ENCODE peak calls at places on chromosomes 11 and 22, in four cellular contexts. One of them, this sample, is unnamed.

GRCh38 chr11:65887723-65888162 is 528 bp downstream of the FIBP start:
- DNase-seq in K562: no peak
- DNase-seq in HepG2: no peak
- DNase-seq in H1: no peak
- DNase-seq in this sample: no peak

GRCh38 chr22:43231724-43232034 is 44.7 kb upstream of the TTLL12 start:
- DNase-seq in K562: no peak
- DNase-seq in HepG2: no peak
- DNase-seq in H1: no peak
- DNase-seq in this sample: no peak

GRCh38 chr11:70116386-70117077 is 38.4 kb downstream of the ANO1 start:
- DNase-seq in HepG2: no peak
- DNase-seq in K562: no peak
- DNase-seq in H1: no peak
- DNase-seq in this sample: no peak

GRCh38 chr22:19178065-19178658 is 374 bp downstream of the SLC25A1 start:
- DNase-seq in H1: no peak
- DNase-seq in HepG2: peak
- DNase-seq in K562: no peak
- DNase-seq in this sample: no peak

GRCh38 chr22:26887456-26887855 is 230.1 kb downstream of the MIAT start:
- DNase-seq in K562: no peak
- DNase-seq in HepG2: no peak
- DNase-seq in H1: no peak
- DNase-seq in this sample: no peak

GRCh38 chr11:75024068-75024449 is 35.3 kb downstream of the NEU3 start:
- DNase-seq in H1: no peak
- DNase-seq in HepG2: no peak
- DNase-seq in K562: no peak
- DNase-seq in this sample: no peak

GRCh38 chr11:11415786-11416390 is 62.8 kb upstream of the CSNK2A3 start:
- DNase-seq in K562: no peak
- DNase-seq in H1: no peak
- DNase-seq in HepG2: no peak
- DNase-seq in this sample: no peak

GRCh38 chr11:35526370-35526792 is 965 bp upstream of the PAMR1 start:
- DNase-seq in HepG2: no peak
- DNase-seq in H1: no peak
- DNase-seq in K562: peak
- DNase-seq in this sample: no peak

GRCh38 chr11:32386770-32387377 is 48.5 kb downstream of the WT1 start:
- DNase-seq in HepG2: no peak
- DNase-seq in H1: no peak
- DNase-seq in K562: peak
- DNase-seq in this sample: no peak

GRCh38 chr11:479311-479710 is 27.7 kb downstream of the RNH1 start:
- DNase-seq in HepG2: no peak
- DNase-seq in K562: no peak
- DNase-seq in H1: no peak
- DNase-seq in this sample: no peak

GRCh38 chr11:68120212-68121066 is 749 bp downstream of the CHKA start:
- DNase-seq in K562: peak
- DNase-seq in HepG2: peak
- DNase-seq in H1: no peak
- DNase-seq in this sample: peak

GRCh38 chr11:103587951-103588788 is 448.3 kb upstream of the DDI1 start:
- DNase-seq in HepG2: no peak
- DNase-seq in H1: no peak
- DNase-seq in K562: no peak
- DNase-seq in this sample: no peak

GRCh38 chr11:107526197-107526596 is 39.3 kb downstream of the ALKBH8 start:
- DNase-seq in HepG2: no peak
- DNase-seq in H1: no peak
- DNase-seq in K562: no peak
- DNase-seq in this sample: no peak

GRCh38 chr11:3834349-3835099 is 6.2 kb downstream of the RHOG start:
- DNase-seq in H1: no peak
- DNase-seq in K562: peak
- DNase-seq in HepG2: no peak
- DNase-seq in this sample: no peak

GRCh38 chr11:124752471-124753100 is 531 bp upstream of the VSIG2 start:
- DNase-seq in HepG2: no peak
- DNase-seq in H1: no peak
- DNase-seq in K562: no peak
- DNase-seq in this sample: no peak

GRCh38 chr22:35835998-35836691 is 118.5 kb downstream of the APOL5 start:
- DNase-seq in HepG2: peak
- DNase-seq in K562: peak
- DNase-seq in H1: no peak
- DNase-seq in this sample: no peak

GRCh38 chr11:72787262-72788104 is 6.4 kb downstream of the STARD10 start:
- DNase-seq in K562: peak
- DNase-seq in HepG2: peak
- DNase-seq in H1: peak
- DNase-seq in this sample: no peak

GRCh38 chr22:35648066-35649025 is at the start of gene APOL6:
- DNase-seq in K562: peak
- DNase-seq in HepG2: peak
- DNase-seq in H1: no peak
- DNase-seq in this sample: peak

GRCh38 chr11:71373791-71374454 is 74.3 kb downstream of the DHCR7 start:
- DNase-seq in HepG2: no peak
- DNase-seq in H1: no peak
- DNase-seq in K562: no peak
- DNase-seq in this sample: peak

GRCh38 chr11:89922195-89922660 is at the start of gene TRIM49D1:
- DNase-seq in HepG2: no peak
- DNase-seq in K562: no peak
- DNase-seq in H1: no peak
- DNase-seq in this sample: no peak

GRCh38 chr11:124194696-124195418 is 11.7 kb downstream of the OR10D3 start:
- DNase-seq in K562: peak
- DNase-seq in H1: no peak
- DNase-seq in HepG2: peak
- DNase-seq in this sample: peak

GRCh38 chr11:102138677-102139076 is 28.4 kb downstream of the YAP1 start:
- DNase-seq in K562: no peak
- DNase-seq in HepG2: no peak
- DNase-seq in H1: no peak
- DNase-seq in this sample: no peak

GRCh38 chr22:37318255-37319109 is 36.2 kb downstream of the CYTH4 start:
- DNase-seq in K562: no peak
- DNase-seq in HepG2: no peak
- DNase-seq in H1: no peak
- DNase-seq in this sample: no peak

GRCh38 chr22:24125942-24126341 is 55.3 kb upstream of the SUSD2 start:
- DNase-seq in K562: no peak
- DNase-seq in HepG2: no peak
- DNase-seq in H1: no peak
- DNase-seq in this sample: no peak

GRCh38 chr11:68843703-68844312 is 2.1 kb upstream of the CPT1A start:
- DNase-seq in H1: peak
- DNase-seq in HepG2: peak
- DNase-seq in K562: no peak
- DNase-seq in this sample: no peak

GRCh38 chr11:124938206-124938765 is 2.4 kb upstream of the HEPACAM start:
- DNase-seq in H1: no peak
- DNase-seq in K562: no peak
- DNase-seq in HepG2: peak
- DNase-seq in this sample: no peak

GRCh38 chr11:85661972-85662664 is 2.8 kb downstream of the CREBZF start:
- DNase-seq in K562: peak
- DNase-seq in H1: no peak
- DNase-seq in HepG2: no peak
- DNase-seq in this sample: no peak

GRCh38 chr11:3905080-3905953 is 49.9 kb downstream of the STIM1 start:
- DNase-seq in HepG2: peak
- DNase-seq in H1: no peak
- DNase-seq in K562: peak
- DNase-seq in this sample: no peak

GRCh38 chr11:94450061-94450460 is 43.6 kb downstream of the MRE11 start:
- DNase-seq in H1: no peak
- DNase-seq in HepG2: no peak
- DNase-seq in K562: no peak
- DNase-seq in this sample: no peak

GRCh38 chr11:126834149-126834548 is 166.4 kb downstream of the KIRREL3 start:
- DNase-seq in K562: peak
- DNase-seq in H1: no peak
- DNase-seq in HepG2: no peak
- DNase-seq in this sample: no peak

GRCh38 chr22:35380537-35381423 is at the start of gene HMOX1:
- DNase-seq in K562: no peak
- DNase-seq in HepG2: peak
- DNase-seq in H1: no peak
- DNase-seq in this sample: no peak

GRCh38 chr11:64594159-64594939 is 3.3 kb downstream of the SLC22A12 start:
- DNase-seq in K562: no peak
- DNase-seq in HepG2: no peak
- DNase-seq in H1: no peak
- DNase-seq in this sample: no peak

GRCh38 chr11:38402063-38402462 is 1804.0 kb upstream of the RAG2 start:
- DNase-seq in H1: no peak
- DNase-seq in K562: no peak
- DNase-seq in HepG2: no peak
- DNase-seq in this sample: no peak

GRCh38 chr11:124923296-124923695 is 4.2 kb downstream of the HEPN1 start:
- DNase-seq in HepG2: no peak
- DNase-seq in H1: no peak
- DNase-seq in K562: no peak
- DNase-seq in this sample: no peak

GRCh38 chr11:119295178-119295577 is 21.8 kb downstream of the MCAM start:
- DNase-seq in K562: peak
- DNase-seq in H1: no peak
- DNase-seq in HepG2: no peak
- DNase-seq in this sample: no peak
- TF ChIP-seq HDAC6 in K562: no peak
- TF ChIP-seq HDAC6 in H1: no peak
- TF ChIP-seq HDAC6 in HepG2: no peak
- TF ChIP-seq HDAC6 in this sample: no peak

GRCh38 chr11:86740628-86741488 is 59.5 kb upstream of the PRSS23 start:
- DNase-seq in HepG2: peak
- DNase-seq in K562: peak
- DNase-seq in H1: peak
- DNase-seq in this sample: no peak

GRCh38 chr11:86741489-86742435 is 58.6 kb upstream of the PRSS23 start:
- DNase-seq in H1: no peak
- DNase-seq in HepG2: peak
- DNase-seq in K562: no peak
- DNase-seq in this sample: no peak

GRCh38 chr11:86745571-86745970 is 54.8 kb upstream of the PRSS23 start:
- DNase-seq in K562: no peak
- DNase-seq in H1: no peak
- DNase-seq in HepG2: no peak
- DNase-seq in this sample: no peak

GRCh38 chr11:86742436-86742805 is 57.9 kb upstream of the PRSS23 start:
- DNase-seq in HepG2: no peak
- DNase-seq in K562: no peak
- DNase-seq in H1: no peak
- DNase-seq in this sample: no peak

DNA sequence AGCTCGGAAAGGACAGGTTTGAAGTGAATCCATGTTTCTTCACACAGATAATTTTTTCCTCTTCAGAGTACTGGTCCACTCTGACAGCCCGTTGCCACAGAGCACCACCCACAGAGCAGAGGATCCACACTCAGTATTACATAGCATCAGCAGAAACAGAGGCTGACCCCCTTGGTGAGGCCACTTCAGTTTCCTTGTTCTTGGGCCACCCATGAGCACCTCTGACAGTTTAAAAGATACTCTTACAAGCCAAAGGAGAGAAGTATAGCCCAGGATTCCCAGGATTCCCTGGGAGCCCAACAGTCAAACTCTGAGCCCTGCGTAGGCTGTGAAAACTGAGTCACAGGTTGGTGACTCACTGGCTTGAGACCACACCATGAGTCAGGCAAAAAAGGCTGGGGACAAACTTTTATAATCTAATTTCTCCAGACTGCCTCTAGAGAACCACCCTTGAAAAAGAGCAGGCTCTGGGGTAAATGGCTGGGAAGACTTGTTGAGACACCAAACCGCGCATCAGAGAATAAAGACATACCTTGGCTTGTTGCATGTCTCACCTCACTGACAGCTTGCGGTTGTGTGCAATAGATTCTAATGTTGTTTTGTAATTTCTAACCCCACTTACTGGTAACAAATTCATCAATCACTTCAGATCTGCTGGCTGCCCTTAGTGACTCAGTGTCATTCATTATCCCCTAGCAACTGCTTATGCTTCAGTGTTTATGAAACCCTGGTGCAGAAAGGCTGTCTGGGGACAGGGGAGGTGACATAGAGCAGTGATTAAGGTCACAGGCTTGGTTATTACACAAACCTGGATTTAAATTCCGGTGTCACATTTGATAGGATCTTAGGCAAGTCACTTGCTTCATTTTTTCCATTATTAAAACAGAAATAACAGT is 56.9 kb upstream of the PRSS23 start:
- DNase-seq in HepG2: peak
- DNase-seq in K562: peak
- DNase-seq in H1: no peak
- DNase-seq in this sample: no peak
- TF ChIP-seq JUND in HepG2: no peak
- TF ChIP-seq JUND in K562: peak
- TF ChIP-seq JUND in H1: no peak
- TF ChIP-seq JUND in this sample: no peak

DNA sequence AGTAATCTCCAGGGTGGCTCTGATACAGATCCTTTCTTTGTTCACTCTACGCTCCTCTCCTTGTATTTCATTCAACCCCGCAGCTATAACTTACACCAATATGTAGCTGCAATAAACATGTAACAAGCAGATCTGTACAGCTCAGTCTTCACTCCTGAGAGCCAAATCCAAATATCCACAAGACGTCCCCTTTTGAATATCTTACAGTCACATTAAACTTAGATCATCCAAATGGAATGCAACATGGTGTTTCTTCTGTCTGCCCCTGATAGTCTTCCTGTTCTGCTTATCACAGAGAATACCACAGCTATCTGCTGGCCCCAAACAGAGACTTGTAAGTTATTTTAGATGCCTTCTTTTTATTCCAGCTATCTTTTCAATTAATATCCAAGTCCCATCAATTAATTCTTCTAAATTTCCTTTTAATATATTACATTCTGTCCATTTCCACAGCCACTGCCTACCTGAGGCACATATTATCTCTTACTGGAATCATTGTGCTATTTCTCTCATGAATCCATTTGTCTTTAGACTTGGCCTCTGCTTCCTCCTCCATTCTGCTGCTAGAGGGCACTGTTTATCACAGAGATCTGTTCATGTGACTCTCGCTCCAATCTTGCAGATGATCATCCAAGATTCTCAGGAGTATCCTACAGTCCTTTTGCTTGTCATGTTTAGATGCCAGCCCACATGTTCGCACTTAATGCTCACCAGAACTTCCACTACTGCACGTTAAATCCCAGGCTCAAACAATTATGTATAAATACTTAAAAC is 908.6 kb downstream of the NTM start:
- DNase-seq in HepG2: no peak
- DNase-seq in K562: no peak
- DNase-seq in H1: no peak
- DNase-seq in this sample: peak
- TF ChIP-seq CTCF in HepG2: peak
- TF ChIP-seq CTCF in K562: no peak
- TF ChIP-seq CTCF in H1: no peak
- TF ChIP-seq CTCF in this sample: peak

GRCh38 chr11:2409026-2409553 is 8.5 kb downstream of the TSSC4 start:
- DNase-seq in K562: no peak
- DNase-seq in HepG2: no peak
- DNase-seq in H1: no peak
- DNase-seq in this sample: no peak
- TF ChIP-seq HDAC6 in K562: no peak
- TF ChIP-seq HDAC6 in HepG2: no peak
- TF ChIP-seq HDAC6 in H1: no peak
- TF ChIP-seq HDAC6 in this sample: no peak

This sample was measured in GM12878.